ENCODE peak calls at places on chromosomes 5 and 9, in nine cellular contexts. One of them, this sample, is unnamed.

GRCh38 chr9:130143974-130144373 is 28.2 kb upstream of the NCS1 start:
- DNase-seq in HepG2: no peak
- DNase-seq in HCT116: no peak
- DNase-seq in stomach: no peak
- DNase-seq in H1: no peak
- DNase-seq in breast epithelium: no peak
- DNase-seq in endothelial cell of umbilical vein: no peak
- DNase-seq in GM12892: no peak
- DNase-seq in transverse colon: peak
- DNase-seq in this sample: no peak

GRCh38 chr5:168654225-168654624 is 75.1 kb upstream of the PANK3 start:
- DNase-seq in transverse colon: no peak
- DNase-seq in H1: no peak
- DNase-seq in breast epithelium: no peak
- DNase-seq in HepG2: no peak
- DNase-seq in stomach: no peak
- DNase-seq in HCT116: no peak
- DNase-seq in GM12892: no peak
- DNase-seq in endothelial cell of umbilical vein: peak
- DNase-seq in this sample: no peak

GRCh38 chr5:151096001-151096373 is 15.2 kb upstream of the TNIP1 start:
- DNase-seq in stomach: no peak
- DNase-seq in HCT116: no peak
- DNase-seq in transverse colon: no peak
- DNase-seq in endothelial cell of umbilical vein: no peak
- DNase-seq in GM12892: no peak
- DNase-seq in breast epithelium: no peak
- DNase-seq in H1: no peak
- DNase-seq in HepG2: no peak
- DNase-seq in this sample: no peak

GRCh38 chr9:114852050-114852594 is 46.3 kb upstream of the TNFSF15 start:
- DNase-seq in GM12892: no peak
- DNase-seq in endothelial cell of umbilical vein: no peak
- DNase-seq in H1: no peak
- DNase-seq in HCT116: no peak
- DNase-seq in stomach: peak
- DNase-seq in HepG2: no peak
- DNase-seq in breast epithelium: no peak
- DNase-seq in transverse colon: no peak
- DNase-seq in this sample: no peak

GRCh38 chr9:84140535-84141101 is 160.0 kb downstream of the RMI1 start:
- DNase-seq in HCT116: no peak
- DNase-seq in transverse colon: peak
- DNase-seq in H1: peak
- DNase-seq in GM12892: peak
- DNase-seq in endothelial cell of umbilical vein: no peak
- DNase-seq in breast epithelium: no peak
- DNase-seq in stomach: peak
- DNase-seq in HepG2: no peak
- DNase-seq in this sample: peak

GRCh38 chr5:107809201-107810034 is 138.7 kb upstream of the EFNA5 start:
- DNase-seq in HCT116: no peak
- DNase-seq in stomach: no peak
- DNase-seq in H1: no peak
- DNase-seq in transverse colon: no peak
- DNase-seq in breast epithelium: no peak
- DNase-seq in HepG2: no peak
- DNase-seq in endothelial cell of umbilical vein: no peak
- DNase-seq in GM12892: no peak
- DNase-seq in this sample: no peak

GRCh38 chr5:1281038-1281882 is 13.6 kb downstream of the TERT start:
- DNase-seq in GM12892: no peak
- DNase-seq in transverse colon: no peak
- DNase-seq in breast epithelium: no peak
- DNase-seq in endothelial cell of umbilical vein: no peak
- DNase-seq in stomach: no peak
- DNase-seq in HCT116: no peak
- DNase-seq in HepG2: no peak
- DNase-seq in H1: no peak
- DNase-seq in this sample: peak

GRCh38 chr5:115685480-115685879 is 59.6 kb upstream of the TMED7 start:
- DNase-seq in H1: no peak
- DNase-seq in stomach: no peak
- DNase-seq in breast epithelium: no peak
- DNase-seq in HCT116: no peak
- DNase-seq in HepG2: no peak
- DNase-seq in endothelial cell of umbilical vein: peak
- DNase-seq in GM12892: no peak
- DNase-seq in transverse colon: no peak
- DNase-seq in this sample: no peak

GRCh38 chr5:107296572-107296971 is 374.2 kb downstream of the EFNA5 start:
- DNase-seq in endothelial cell of umbilical vein: no peak
- DNase-seq in HCT116: no peak
- DNase-seq in stomach: no peak
- DNase-seq in HepG2: no peak
- DNase-seq in GM12892: no peak
- DNase-seq in H1: no peak
- DNase-seq in breast epithelium: no peak
- DNase-seq in transverse colon: no peak
- DNase-seq in this sample: no peak

GRCh38 chr5:8864053-8864452 is 681.8 kb downstream of the SEMA5A start:
- DNase-seq in endothelial cell of umbilical vein: peak
- DNase-seq in GM12892: no peak
- DNase-seq in breast epithelium: no peak
- DNase-seq in HepG2: no peak
- DNase-seq in H1: peak
- DNase-seq in transverse colon: no peak
- DNase-seq in stomach: no peak
- DNase-seq in HCT116: no peak
- DNase-seq in this sample: no peak

GRCh38 chr5:67404261-67405100 is 207.9 kb upstream of the CD180 start:
- DNase-seq in stomach: no peak
- DNase-seq in endothelial cell of umbilical vein: peak
- DNase-seq in H1: no peak
- DNase-seq in GM12892: no peak
- DNase-seq in HCT116: no peak
- DNase-seq in transverse colon: no peak
- DNase-seq in breast epithelium: no peak
- DNase-seq in HepG2: peak
- DNase-seq in this sample: no peak

GRCh38 chr5:16552666-16553343 is 64.0 kb downstream of the RETREG1 start:
- DNase-seq in endothelial cell of umbilical vein: peak
- DNase-seq in HCT116: peak
- DNase-seq in stomach: peak
- DNase-seq in GM12892: no peak
- DNase-seq in breast epithelium: peak
- DNase-seq in transverse colon: peak
- DNase-seq in HepG2: peak
- DNase-seq in H1: peak
- DNase-seq in this sample: no peak

GRCh38 chr9:126661521-126662251 is 48.0 kb downstream of the LMX1B start:
- DNase-seq in breast epithelium: no peak
- DNase-seq in H1: peak
- DNase-seq in HCT116: peak
- DNase-seq in HepG2: peak
- DNase-seq in transverse colon: no peak
- DNase-seq in stomach: no peak
- DNase-seq in endothelial cell of umbilical vein: peak
- DNase-seq in GM12892: no peak
- DNase-seq in this sample: no peak

GRCh38 chr9:94746541-94747505 is 20.3 kb downstream of the AOPEP start:
- DNase-seq in stomach: no peak
- DNase-seq in transverse colon: no peak
- DNase-seq in endothelial cell of umbilical vein: peak
- DNase-seq in HepG2: peak
- DNase-seq in breast epithelium: no peak
- DNase-seq in HCT116: no peak
- DNase-seq in H1: no peak
- DNase-seq in GM12892: no peak
- DNase-seq in this sample: no peak
- TF ChIP-seq POLR2AphosphoS5 in stomach: no peak
- TF ChIP-seq POLR2AphosphoS5 in transverse colon: no peak
- TF ChIP-seq POLR2AphosphoS5 in endothelial cell of umbilical vein: no peak
- TF ChIP-seq POLR2AphosphoS5 in HepG2: no peak
- TF ChIP-seq POLR2AphosphoS5 in breast epithelium: no peak
- TF ChIP-seq POLR2AphosphoS5 in HCT116: no peak
- TF ChIP-seq POLR2AphosphoS5 in H1: no peak
- TF ChIP-seq POLR2AphosphoS5 in GM12892: no peak
- TF ChIP-seq POLR2AphosphoS5 in this sample: no peak

DNA sequence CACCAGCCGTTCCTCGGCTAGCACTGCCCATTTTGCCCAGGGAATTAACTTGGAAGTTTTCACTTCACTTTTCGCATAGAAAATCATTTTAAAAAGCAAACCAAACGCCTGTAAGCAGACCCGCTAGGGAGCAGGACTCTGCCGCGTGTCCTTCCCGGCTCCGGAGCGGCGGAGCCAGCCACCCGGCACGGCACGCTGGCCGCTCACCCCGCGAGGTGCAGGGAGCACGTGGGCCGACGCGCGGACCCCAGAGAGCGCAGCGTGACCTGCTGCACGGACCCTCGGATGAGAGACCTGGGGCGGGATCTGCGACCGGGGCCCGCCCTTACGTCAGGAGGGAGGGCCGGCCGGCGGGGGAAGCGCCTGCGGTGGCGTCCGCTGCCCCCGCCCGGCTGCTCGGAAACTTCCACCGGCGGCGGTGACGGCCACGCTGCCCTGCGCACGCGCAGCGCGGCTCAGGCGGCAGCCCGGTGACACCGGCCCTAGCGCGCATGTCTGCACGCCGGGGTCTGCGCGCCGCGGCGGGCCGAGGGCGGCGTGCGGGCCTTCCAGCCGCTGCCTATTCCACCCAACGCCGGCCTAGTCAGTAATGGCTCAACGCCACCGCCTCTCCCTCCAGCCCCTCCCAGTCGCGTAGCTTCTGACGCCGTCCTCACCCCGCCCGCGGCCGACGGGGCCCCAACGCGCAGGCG is 504 bp upstream of the TENT4A start:
- DNase-seq in HCT116: peak
- DNase-seq in breast epithelium: peak
- DNase-seq in transverse colon: peak
- DNase-seq in HepG2: peak
- DNase-seq in GM12892: peak
- DNase-seq in endothelial cell of umbilical vein: peak
- DNase-seq in stomach: peak
- DNase-seq in H1: peak
- DNase-seq in this sample: peak
- TF ChIP-seq POLR2AphosphoS5 in HCT116: peak
- TF ChIP-seq POLR2AphosphoS5 in breast epithelium: no peak
- TF ChIP-seq POLR2AphosphoS5 in transverse colon: peak
- TF ChIP-seq POLR2AphosphoS5 in HepG2: peak
- TF ChIP-seq POLR2AphosphoS5 in GM12892: peak
- TF ChIP-seq POLR2AphosphoS5 in endothelial cell of umbilical vein: peak
- TF ChIP-seq POLR2AphosphoS5 in stomach: peak
- TF ChIP-seq POLR2AphosphoS5 in H1: peak
- TF ChIP-seq POLR2AphosphoS5 in this sample: peak

GRCh38 chr5:149572170-149572569 is 9.1 kb upstream of the ARHGEF37 start:
- DNase-seq in H1: no peak
- DNase-seq in HepG2: no peak
- DNase-seq in transverse colon: no peak
- DNase-seq in breast epithelium: no peak
- DNase-seq in HCT116: no peak
- DNase-seq in GM12892: no peak
- DNase-seq in stomach: no peak
- DNase-seq in endothelial cell of umbilical vein: no peak
- DNase-seq in this sample: no peak

GRCh38 chr5:149576021-149576420 is 5.3 kb upstream of the ARHGEF37 start:
- DNase-seq in HCT116: no peak
- DNase-seq in endothelial cell of umbilical vein: no peak
- DNase-seq in H1: no peak
- DNase-seq in HepG2: no peak
- DNase-seq in transverse colon: no peak
- DNase-seq in breast epithelium: no peak
- DNase-seq in GM12892: no peak
- DNase-seq in stomach: no peak
- DNase-seq in this sample: no peak

GRCh38 chr5:149572576-149573231 is 8.6 kb upstream of the ARHGEF37 start:
- DNase-seq in stomach: no peak
- DNase-seq in HCT116: no peak
- DNase-seq in HepG2: no peak
- DNase-seq in H1: no peak
- DNase-seq in endothelial cell of umbilical vein: no peak
- DNase-seq in breast epithelium: no peak
- DNase-seq in transverse colon: no peak
- DNase-seq in GM12892: no peak
- DNase-seq in this sample: no peak

GRCh38 chr5:149578896-149579295 is 2.4 kb upstream of the ARHGEF37 start:
- DNase-seq in H1: no peak
- DNase-seq in GM12892: no peak
- DNase-seq in HCT116: no peak
- DNase-seq in endothelial cell of umbilical vein: no peak
- DNase-seq in transverse colon: no peak
- DNase-seq in HepG2: no peak
- DNase-seq in breast epithelium: no peak
- DNase-seq in stomach: no peak
- DNase-seq in this sample: no peak

GRCh38 chr5:149575131-149575530 is 6.2 kb upstream of the ARHGEF37 start:
- DNase-seq in stomach: no peak
- DNase-seq in breast epithelium: no peak
- DNase-seq in H1: no peak
- DNase-seq in GM12892: no peak
- DNase-seq in HCT116: no peak
- DNase-seq in HepG2: no peak
- DNase-seq in endothelial cell of umbilical vein: peak
- DNase-seq in transverse colon: no peak
- DNase-seq in this sample: no peak
- TF ChIP-seq POLR2AphosphoS5 in stomach: no peak
- TF ChIP-seq POLR2AphosphoS5 in breast epithelium: no peak
- TF ChIP-seq POLR2AphosphoS5 in H1: no peak
- TF ChIP-seq POLR2AphosphoS5 in GM12892: no peak
- TF ChIP-seq POLR2AphosphoS5 in HCT116: no peak
- TF ChIP-seq POLR2AphosphoS5 in HepG2: no peak
- TF ChIP-seq POLR2AphosphoS5 in endothelial cell of umbilical vein: no peak
- TF ChIP-seq POLR2AphosphoS5 in transverse colon: no peak
- TF ChIP-seq POLR2AphosphoS5 in this sample: no peak

DNA sequence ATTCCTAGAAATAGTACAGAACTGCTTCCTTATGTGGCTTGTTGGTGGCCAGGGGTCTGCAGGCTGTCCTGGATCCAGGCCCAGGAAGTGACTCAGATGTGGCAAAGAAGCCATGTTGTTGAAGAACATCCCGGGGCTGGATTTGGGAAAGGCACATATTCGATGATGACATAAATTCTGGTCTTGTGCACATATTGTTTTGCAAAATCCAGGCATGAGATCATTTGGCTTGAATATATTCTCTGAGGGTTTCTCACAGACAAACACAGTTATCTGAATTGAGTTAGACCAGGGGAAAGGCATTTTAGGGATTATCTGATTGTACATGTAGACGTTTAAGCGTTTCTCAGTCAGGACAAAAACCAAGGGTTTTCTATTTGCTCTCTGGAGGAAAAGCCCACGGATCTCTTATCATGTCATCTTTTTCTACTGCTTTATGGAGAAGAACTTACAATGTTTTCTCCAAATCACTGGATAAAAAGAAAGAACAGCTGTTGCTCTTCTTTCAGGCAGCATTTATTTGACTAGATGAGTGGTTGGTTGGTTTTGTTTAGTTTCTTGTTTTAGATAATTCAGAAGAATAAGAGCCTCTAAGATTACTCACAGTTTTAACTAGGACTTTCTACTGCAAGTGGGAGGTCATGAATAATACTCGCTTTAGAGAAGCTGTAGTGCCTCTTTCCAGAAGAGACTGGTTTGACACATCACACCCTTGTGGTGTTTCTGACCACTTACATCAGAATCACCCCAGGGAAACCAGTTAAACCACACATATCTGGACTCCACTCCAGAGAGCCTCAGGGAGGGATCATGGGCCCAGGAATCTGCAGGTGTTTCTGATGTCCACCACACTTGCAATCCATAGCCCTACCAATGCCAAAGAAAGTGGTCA is 29.5 kb upstream of the LHFPL2 start:
- DNase-seq in breast epithelium: no peak
- DNase-seq in HepG2: no peak
- DNase-seq in stomach: no peak
- DNase-seq in HCT116: peak
- DNase-seq in endothelial cell of umbilical vein: no peak
- DNase-seq in GM12892: no peak
- DNase-seq in H1: no peak
- DNase-seq in transverse colon: peak
- DNase-seq in this sample: no peak
- TF ChIP-seq POLR2AphosphoS5 in breast epithelium: peak
- TF ChIP-seq POLR2AphosphoS5 in HepG2: no peak
- TF ChIP-seq POLR2AphosphoS5 in stomach: no peak
- TF ChIP-seq POLR2AphosphoS5 in HCT116: peak
- TF ChIP-seq POLR2AphosphoS5 in endothelial cell of umbilical vein: no peak
- TF ChIP-seq POLR2AphosphoS5 in GM12892: no peak
- TF ChIP-seq POLR2AphosphoS5 in H1: no peak
- TF ChIP-seq POLR2AphosphoS5 in transverse colon: peak
- TF ChIP-seq POLR2AphosphoS5 in this sample: no peak

This sample was measured in spleen.